ENCODE peak calls at places on chromosome 16, in nine cellular contexts. H, Y, O, I, B, D, V, C and G are unnamed samples. For H3K4me1, the result is how much of the 10 kb centered on the place peaks cover.

GRCh38 chr16:86579268-86580062 is 1.1 kb downstream of the FOXL1 start:
- DNase-seq in H (peak), Y (peak), O (no peak), I (peak), B (no peak), D (no peak), V (no peak), C (no peak), G (no peak)

GRCh38 chr16:30619643-30620042 is 9.5 kb upstream of the ZNF689 start:
- DNase-seq in H (no peak), Y (no peak), O (no peak), I (peak), B (no peak), D (peak), V (no peak), C (no peak), G (no peak)

GRCh38 chr16:71923941-71924690 is 28.8 kb downstream of the IST1 start:
- DNase-seq in H (no peak), Y (no peak), O (peak), I (peak), B (no peak), D (no peak), V (no peak), C (no peak), G (no peak)

GRCh38 chr16:8892101-8892575 is 10.0 kb downstream of the LITAFD start:
- DNase-seq in H (no peak), Y (no peak), O (no peak), I (no peak), B (no peak), D (no peak), V (no peak), C (no peak), G (no peak)

GRCh38 chr16:29926675-29927522 is 873 bp upstream of the KCTD13 start:
- DNase-seq in H (no peak), Y (peak), O (peak), I (peak), B (no peak), D (peak), V (no peak), C (peak), G (no peak)

GRCh38 chr16:85613609-85614337 is 651 bp downstream of the GSE1 start:
- DNase-seq in H (peak), Y (peak), O (peak), I (peak), B (no peak), D (peak), V (no peak), C (peak), G (peak)

GRCh38 chr16:83561876-83562275 is 245.9 kb upstream of the HSBP1 start:
- DNase-seq in H (peak), Y (peak), O (peak), I (peak), B (no peak), D (peak), V (no peak), C (no peak), G (no peak)

GRCh38 chr16:73228649-73229048 is 180.7 kb upstream of the ZFHX3 start:
- DNase-seq in H (no peak), Y (no peak), O (no peak), I (peak), B (no peak), D (no peak), V (no peak), C (no peak), G (no peak)

GRCh38 chr16:67252806-67253497 is 4.2 kb downstream of the SLC9A5 start:
- DNase-seq in H (no peak), Y (no peak), O (no peak), I (no peak), B (no peak), D (no peak), V (no peak), C (peak), G (no peak)

GRCh38 chr16:30122621-30123160 is 329 bp downstream of the MAPK3 start:
- DNase-seq in H (peak), Y (peak), O (no peak), I (peak), B (no peak), D (peak), V (no peak), C (no peak), G (peak)

GRCh38 chr16:12188674-12189249 is 212.2 kb downstream of the SNX29 start:
- DNase-seq in H (no peak), Y (no peak), O (no peak), I (peak), B (no peak), D (no peak), V (no peak), C (no peak), G (no peak)

GRCh38 chr16:1291576-1291974 is 17.9 kb upstream of the UBE2I start:
- DNase-seq in H (no peak), Y (no peak), O (no peak), I (no peak), B (no peak), D (no peak), V (no peak), C (no peak), G (no peak)

GRCh38 chr16:56389554-56389953 is 35.8 kb downstream of the AMFR start:
- DNase-seq in H (no peak), Y (no peak), O (peak), I (peak), B (no peak), D (no peak), V (no peak), C (no peak), G (no peak)

GRCh38 chr16:1137604-1138003 is 15.3 kb upstream of the CACNA1H start:
- DNase-seq in H (no peak), Y (no peak), O (no peak), I (no peak), B (no peak), D (no peak), V (no peak), C (no peak), G (no peak)

GRCh38 chr16:19841184-19841583 is 43.5 kb downstream of the GPRC5B start:
- DNase-seq in H (no peak), Y (no peak), O (no peak), I (no peak), B (no peak), D (no peak), V (no peak), C (no peak), G (no peak)

GRCh38 chr16:81214745-81215166 is 23.7 kb upstream of the BCO1 start:
- DNase-seq in H (peak), Y (peak), O (peak), I (peak), B (peak), D (no peak), V (no peak), C (no peak), G (no peak)

GRCh38 chr16:80006175-80006895 is 405.8 kb upstream of the MAF start:
- DNase-seq in H (no peak), Y (no peak), O (no peak), I (peak), B (no peak), D (peak), V (no peak), C (no peak), G (no peak)

GRCh38 chr16:66572356-66572755 is 6.1 kb downstream of the CMTM1 start:
- DNase-seq in H (no peak), Y (no peak), O (no peak), I (no peak), B (no peak), D (no peak), V (no peak), C (no peak), G (no peak)

GRCh38 chr16:24499193-24499814 is 40.1 kb upstream of the RBBP6 start:
- DNase-seq in H (peak), Y (peak), O (peak), I (peak), B (peak), D (peak), V (peak), C (peak), G (peak)

GRCh38 chr16:49817754-49818507 is 38.0 kb downstream of the ZNF423 start:
- DNase-seq in H (no peak), Y (no peak), O (no peak), I (no peak), B (no peak), D (no peak), V (no peak), C (no peak), G (no peak)

GRCh38 chr16:81803332-81803731 is 24.2 kb downstream of the PLCG2 start:
- DNase-seq in H (no peak), Y (no peak), O (no peak), I (no peak), B (no peak), D (no peak), V (no peak), C (no peak), G (no peak)

DNA sequence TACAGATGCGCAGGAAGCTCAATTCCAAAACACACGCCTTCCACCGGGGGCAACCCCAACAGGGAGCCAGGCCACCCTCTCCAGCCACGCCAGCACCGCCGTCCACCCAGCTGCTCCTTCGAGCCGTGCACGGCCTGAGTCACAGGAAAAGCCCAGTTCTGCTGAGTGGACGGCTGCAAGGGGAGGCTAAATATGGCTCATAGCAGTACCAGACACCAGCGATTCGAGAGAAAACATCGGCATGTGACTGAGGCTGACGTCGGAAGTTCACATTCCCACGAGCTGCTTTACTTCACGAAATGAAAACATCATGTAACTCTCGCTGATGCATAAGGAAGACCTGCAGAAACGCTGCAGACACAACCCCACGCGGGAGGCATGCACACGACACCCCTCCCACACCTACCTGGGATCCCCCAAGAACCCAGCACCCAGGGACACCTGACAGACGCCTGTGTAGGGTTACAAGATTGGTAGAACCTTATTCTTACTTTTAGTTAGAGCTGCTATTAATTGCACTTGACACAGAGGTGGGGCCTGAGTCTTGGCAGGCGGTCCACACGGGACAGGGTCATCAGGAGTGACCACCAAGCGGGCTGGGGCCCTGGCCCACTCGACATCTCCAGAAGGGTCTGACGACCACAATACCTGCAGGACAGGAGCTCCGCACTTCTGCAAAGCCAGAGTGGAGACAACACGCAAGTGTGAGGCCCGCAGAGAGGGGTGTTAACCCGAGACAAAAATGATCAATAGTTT is 116.8 kb downstream of the ANKRD11 start:
- DNase-seq in H (no peak), Y (no peak), O (no peak), I (no peak), B (no peak), D (peak), V (no peak), C (no peak), G (no peak)
- TF ChIP-seq EZH2phosphoT487 in H (no peak), Y (no peak), O (no peak), I (no peak), B (no peak), D (no peak), V (no peak), C (no peak), G (no peak)

GRCh38 chr16:77841275-77841640 is 52.9 kb downstream of the VAT1L start:
- DNase-seq in H (no peak), Y (no peak), O (no peak), I (no peak), B (no peak), D (peak), V (no peak), C (no peak), G (no peak)
- H3K4me1 ChIP-seq in H (under half), Y (under half), O (under half), I (under half), B (under half), D (under half), V (under half), C (under half), G (under half)

GRCh38 chr16:10558746-10559641 is 21.4 kb downstream of the EMP2 start:
- DNase-seq in H (no peak), Y (no peak), O (peak), I (peak), B (no peak), D (no peak), V (no peak), C (no peak), G (no peak)
- H3K4me3 ChIP-seq in H (no peak), Y (no peak), O (peak), I (peak), B (no peak), D (no peak), V (no peak), C (no peak), G (no peak)

DNA sequence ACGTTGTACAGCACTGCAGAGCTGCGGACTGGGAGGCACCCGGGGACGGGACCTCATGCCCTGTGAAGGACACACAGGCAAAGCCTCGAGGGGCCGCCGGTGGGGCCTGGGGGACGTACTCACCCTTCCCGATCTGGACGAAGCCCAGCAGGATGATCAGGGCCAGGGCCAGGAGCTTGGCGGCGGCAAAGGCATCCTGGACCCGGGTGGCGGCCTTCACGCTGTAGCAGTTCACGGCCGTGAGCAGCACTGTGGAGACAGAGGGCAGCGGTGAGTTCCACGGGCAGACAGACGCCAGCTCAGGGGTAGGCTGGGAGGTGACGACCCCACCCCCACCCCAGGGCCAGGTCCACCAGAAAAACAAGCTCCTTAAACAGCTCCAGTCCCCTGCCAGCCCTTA is 17.7 kb downstream of the SLC7A5 start:
- DNase-seq in H (peak), Y (no peak), O (no peak), I (no peak), B (no peak), D (no peak), V (no peak), C (no peak), G (no peak)
- TF ChIP-seq EZH2phosphoT487 in H (no peak), Y (no peak), O (no peak), I (no peak), B (no peak), D (no peak), V (no peak), C (no peak), G (no peak)

GRCh38 chr16:15880434-15880833 is 8.0 kb downstream of the CEP20 start:
- DNase-seq in H (no peak), Y (no peak), O (peak), I (no peak), B (no peak), D (no peak), V (no peak), C (no peak), G (no peak)
- H3K4me1 ChIP-seq in H (under half), Y (under half), O (under half), I (under half), B (under half), D (under half), V (under half), C (under half), G (under half)

DNA sequence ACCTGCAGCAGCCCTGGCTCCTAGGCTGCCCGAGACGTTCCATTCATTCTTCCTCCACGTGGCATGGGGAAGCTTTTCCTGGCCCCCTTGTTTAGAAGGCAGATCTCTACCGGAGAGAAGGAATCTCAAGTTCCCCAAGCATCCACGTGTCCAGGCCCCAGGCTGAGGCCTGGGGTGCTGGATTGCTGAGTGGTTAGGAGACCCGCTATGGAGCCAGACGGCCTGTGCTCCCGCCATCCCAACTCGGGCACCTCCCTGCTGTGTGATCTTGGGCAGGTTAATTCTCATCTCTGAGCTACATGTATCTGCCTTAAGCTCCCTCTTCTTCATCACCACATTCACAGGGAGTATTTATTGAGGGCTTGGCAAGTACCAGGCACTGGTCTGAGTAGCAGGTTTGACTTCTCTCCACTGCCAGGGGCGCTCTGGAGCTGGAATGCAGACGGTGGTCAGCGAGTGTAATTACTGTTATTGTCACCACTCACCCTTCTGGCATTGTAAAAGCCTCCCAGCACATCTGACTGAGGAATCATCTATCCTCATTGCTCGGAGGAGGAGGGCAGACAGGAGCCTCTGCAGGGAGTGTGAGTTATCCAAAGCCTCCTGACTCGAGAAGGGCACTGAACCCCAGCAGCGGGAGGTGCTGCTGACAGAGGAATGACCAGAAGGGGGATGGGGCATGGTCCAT is 1.1 kb upstream of the ADGRG1 start:
- DNase-seq in H (peak), Y (peak), O (peak), I (peak), B (no peak), D (no peak), V (no peak), C (peak), G (no peak)
- H3K4me3 ChIP-seq in H (peak), Y (no peak), O (peak), I (peak), B (no peak), D (no peak), V (no peak), C (no peak), G (no peak)